ENCODE peak calls at places on chromosomes 2 and 18, in seven cellular contexts. K is CD8-positive, alpha-beta memory T cell; P is GM23338; I is hepatocyte; U is heart left ventricle; T is mesenchymal stem cell; O is effector memory CD4-positive, alpha-beta T cell. N is an unnamed sample.

GRCh38 chr2:157501026-157501425 is 57.1 kb upstream of the CYTIP start:
- DNase-seq in K (no peak), P (no peak), I (no peak), U (no peak), T (no peak), O (no peak), N (no peak)

GRCh38 chr2:128654404-128654803 is 335.7 kb upstream of the HS6ST1 start:
- DNase-seq in K (no peak), P (no peak), I (no peak), U (no peak), T (no peak), O (no peak), N (no peak)

GRCh38 chr18:25234740-25235345 is 117.1 kb downstream of the ZNF521 start:
- DNase-seq in K (no peak), P (no peak), I (peak; percentile 23), U (no peak), T (no peak), O (no peak), N (no peak)

GRCh38 chr2:165610591-165611029 is 141.1 kb downstream of the CSRNP3 start:
- DNase-seq in K (no peak), P (peak; percentile 37), I (no peak), U (no peak), T (no peak), O (no peak), N (peak; percentile 32)

GRCh38 chr18:54060343-54061005 is 164.0 kb downstream of the MBD2 start:
- DNase-seq in K (no peak), P (no peak), I (no peak), U (no peak), T (no peak), O (no peak), N (no peak)

GRCh38 chr18:46623541-46623940 is 33.5 kb downstream of the LOXHD1 start:
- DNase-seq in K (peak; percentile 19), P (no peak), I (no peak), U (peak; percentile 30), T (no peak), O (no peak), N (no peak)

GRCh38 chr2:217831306-217831705 is 171.5 kb downstream of the TNS1 start:
- DNase-seq in K (no peak), P (no peak), I (no peak), U (peak; percentile 24), T (no peak), O (no peak), N (no peak)

GRCh38 chr2:43197568-43197896 is 28.9 kb downstream of the ZFP36L2 start:
- DNase-seq in K (no peak), P (no peak), I (no peak), U (no peak), T (no peak), O (no peak), N (no peak)

GRCh38 chr18:50748243-50749229 is 71.3 kb downstream of the MRO start:
- DNase-seq in K (no peak), P (peak; percentile 31), I (peak; percentile 43), U (no peak), T (no peak), O (no peak), N (no peak)

GRCh38 chr18:12252061-12252460 is 2.1 kb upstream of the CIDEA start:
- DNase-seq in K (no peak), P (no peak), I (no peak), U (no peak), T (no peak), O (no peak), N (no peak)

GRCh38 chr18:12246849-12247808 is 7.0 kb upstream of the CIDEA start:
- DNase-seq in K (no peak), P (peak; percentile 94), I (peak; percentile 56), U (no peak), T (no peak), O (no peak), N (peak; percentile 91)

GRCh38 chr18:12251311-12251710 is 2.9 kb upstream of the CIDEA start:
- DNase-seq in K (no peak), P (no peak), I (no peak), U (no peak), T (no peak), O (no peak), N (no peak)

GRCh38 chr18:12247946-12248345 is 6.2 kb upstream of the CIDEA start:
- DNase-seq in K (no peak), P (no peak), I (no peak), U (no peak), T (no peak), O (no peak), N (no peak)

GRCh38 chr18:12248926-12249720 is 5.0 kb upstream of the CIDEA start:
- DNase-seq in K (no peak), P (no peak), I (no peak), U (no peak), T (no peak), O (no peak), N (peak; percentile 22)
- H3K27me3 ChIP-seq in K (peaks cover 3% of the 10 kb centered on the region), P (peaks cover 39% of the 10 kb centered on the region), I (peaks cover 55% of the 10 kb centered on the region), U (no peaks in the 10 kb centered on the region), T (peaks cover 72% of the 10 kb centered on the region), O (peaks cover 3% of the 10 kb centered on the region), N (peaks cover 32% of the 10 kb centered on the region)

DNA sequence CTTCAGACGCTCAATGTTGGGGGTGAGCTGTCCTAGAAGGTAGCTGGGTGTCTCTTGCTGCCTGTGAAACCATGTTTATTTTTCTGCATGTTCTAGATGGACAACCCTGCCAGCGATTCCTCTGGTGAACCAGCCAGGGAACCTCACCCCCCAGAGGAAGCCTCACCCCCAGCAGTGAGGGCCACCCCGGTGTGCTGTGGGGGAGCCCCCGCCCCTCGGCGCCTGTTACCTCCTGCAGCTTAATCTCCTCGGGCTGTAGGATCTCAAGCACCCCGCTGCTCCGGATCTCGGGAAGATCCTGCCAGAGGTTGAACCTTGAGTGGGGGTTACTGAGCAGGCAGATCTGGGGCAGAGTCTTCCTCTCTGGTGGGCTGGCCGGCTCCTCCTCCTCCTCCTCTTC is 50.0 kb downstream of the SNORC start:
- DNase-seq in K (no peak), P (no peak), I (no peak), U (no peak), T (no peak), O (no peak), N (no peak)
- H3K27me3 ChIP-seq in K (peaks cover 9% of the 10 kb centered on the region), P (peaks cover 8% of the 10 kb centered on the region), I (peaks cover 8% of the 10 kb centered on the region), U (peaks cover 4% of the 10 kb centered on the region), T (peaks cover 43% of the 10 kb centered on the region), O (peaks cover under 1% of the 10 kb centered on the region), N (peaks cover 3% of the 10 kb centered on the region)

GRCh38 chr2:218927411-218927810 is 32.1 kb upstream of the CDK5R2 start:
- DNase-seq in K (no peak), P (no peak), I (no peak), U (no peak), T (no peak), O (no peak), N (no peak)

GRCh38 chr2:218925434-218925833 is 34.0 kb upstream of the CDK5R2 start:
- DNase-seq in K (no peak), P (no peak), I (no peak), U (no peak), T (no peak), O (no peak), N (no peak)

GRCh38 chr2:218924757-218925156 is 34.7 kb upstream of the CDK5R2 start:
- DNase-seq in K (no peak), P (no peak), I (no peak), U (no peak), T (no peak), O (no peak), N (no peak)

GRCh38 chr2:218927876-218928275 is 31.6 kb upstream of the CDK5R2 start:
- DNase-seq in K (no peak), P (no peak), I (no peak), U (no peak), T (no peak), O (no peak), N (no peak)
- H3K27me3 ChIP-seq in K (peaks cover 5% of the 10 kb centered on the region), P (peaks cover 4% of the 10 kb centered on the region), I (peaks cover 3% of the 10 kb centered on the region), U (peaks cover 5% of the 10 kb centered on the region), T (peaks cover 52% of the 10 kb centered on the region), O (no peaks in the 10 kb centered on the region), N (no peaks in the 10 kb centered on the region)

GRCh38 chr18:74446178-74446577 is 10.9 kb downstream of the DIPK1C start:
- DNase-seq in K (no peak), P (no peak), I (no peak), U (no peak), T (no peak), O (no peak), N (peak; percentile 59)
- H3K27me3 ChIP-seq in K (no peaks in the 10 kb centered on the region), P (no peaks in the 10 kb centered on the region), I (no peaks in the 10 kb centered on the region), U (no peaks in the 10 kb centered on the region), T (peaks cover 74% of the 10 kb centered on the region), O (no peaks in the 10 kb centered on the region), N (no peaks in the 10 kb centered on the region)

N was measured in H7.